ENCODE peak calls at places on chromosomes 2 and 18, in five cellular contexts. T is endothelial cell of umbilical vein, N is esophagus squamous epithelium, A is stomach, H is GM23338. D is an unnamed sample. For H3K27me3, the result is how much of the 10 kb centered on the place peaks cover.

GRCh38 chr2:68018727-68019126 is 44.1 kb downstream of the C1D start:
- DNase-seq in N (no peak), T (peak), A (no peak), H (no peak), D (no peak)

GRCh38 chr2:172561270-172561669 is 5.4 kb downstream of the PDK1 start:
- DNase-seq in H (no peak), N (no peak), T (no peak), A (no peak), D (no peak)

GRCh38 chr2:44918095-44918775 is 23.3 kb upstream of the SIX3 start:
- DNase-seq in T (no peak), H (no peak), A (no peak), N (no peak), D (no peak)

GRCh38 chr18:31241900-31242409 is 76.0 kb upstream of the DSG1 start:
- DNase-seq in A (no peak), H (peak), T (no peak), N (no peak), D (no peak)

GRCh38 chr2:231613655-231614558 is 21.2 kb downstream of the TEX44 start:
- DNase-seq in A (peak), N (peak), H (peak), T (peak), D (peak)

GRCh38 chr2:129929321-129930290 is 49.9 kb upstream of the RAB6C start:
- DNase-seq in T (no peak), A (no peak), N (no peak), H (no peak), D (no peak)

GRCh38 chr18:48348739-48349138 is 60.4 kb downstream of the ZBTB7C start:
- DNase-seq in H (no peak), N (no peak), T (no peak), A (no peak), D (no peak)

GRCh38 chr2:9994462-9994861 is 43.0 kb downstream of the GRHL1 start:
- DNase-seq in T (no peak), H (no peak), A (no peak), N (no peak), D (no peak)

GRCh38 chr2:15498554-15498953 is 62.6 kb downstream of the NBAS start:
- DNase-seq in H (no peak), A (no peak), N (no peak), T (no peak), D (no peak)

GRCh38 chr2:127570282-127571250 is 35.1 kb downstream of the MYO7B start:
- DNase-seq in A (peak), N (no peak), T (no peak), H (no peak), D (no peak)

GRCh38 chr2:16425462-16426336 is 239.9 kb downstream of the CYRIA start:
- DNase-seq in T (no peak), H (no peak), A (peak), N (no peak), D (peak)

DNA sequence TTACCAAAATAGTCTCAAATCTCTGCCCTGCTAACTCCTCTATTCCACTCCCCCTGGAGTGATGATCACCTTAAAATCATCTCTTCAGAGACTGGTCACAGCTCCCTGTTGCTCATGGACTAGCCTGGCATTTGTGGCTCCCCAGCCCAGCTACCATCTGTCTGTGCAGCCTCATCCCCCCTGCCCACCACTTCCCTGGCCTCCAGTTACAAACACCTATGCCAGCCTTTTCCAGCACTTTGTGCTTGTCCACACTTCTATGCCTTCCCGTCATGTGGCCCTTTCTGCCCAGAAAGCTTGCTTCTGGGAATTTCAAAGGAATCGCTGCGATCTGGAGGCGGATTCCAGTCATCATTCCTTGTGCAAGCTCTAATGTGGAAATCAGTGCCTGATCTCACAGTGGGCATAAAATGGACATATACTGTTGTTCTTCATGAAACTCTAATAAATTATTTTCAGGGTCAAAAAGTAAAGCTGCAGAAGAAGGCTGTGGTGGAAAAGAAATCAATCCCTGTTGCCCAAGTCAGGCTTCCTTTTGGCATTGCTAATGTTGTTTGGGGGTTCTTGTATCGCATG is 19.4 kb downstream of the PLB1 start:
- DNase-seq in N (no peak), H (no peak), A (no peak), T (no peak), D (no peak)
- H3K27me3 ChIP-seq in N (under half), H (under half), A (under half), T (under half), D (under half)

GRCh38 chr2:216284708-216285107 is 87.6 kb downstream of the MARCHF4 start:
- DNase-seq in N (no peak), A (no peak), H (peak), T (no peak), D (no peak)

GRCh38 chr2:216281881-216282280 is 90.4 kb downstream of the MARCHF4 start:
- DNase-seq in H (peak), N (no peak), T (no peak), A (no peak), D (no peak)

GRCh38 chr2:216281316-216281715 is 91.0 kb downstream of the MARCHF4 start:
- DNase-seq in N (no peak), T (no peak), H (no peak), A (no peak), D (no peak)

GRCh38 chr2:216285641-216286156 is 86.6 kb downstream of the MARCHF4 start:
- DNase-seq in N (no peak), H (peak), A (no peak), T (peak), D (no peak)

GRCh38 chr2:216283038-216283900 is 89.0 kb downstream of the MARCHF4 start:
- DNase-seq in H (peak), N (no peak), T (no peak), A (no peak), D (no peak)
- TF ChIP-seq CTCF in H (peak), N (no peak), T (peak), A (no peak), D (no peak)

GRCh38 chr2:74548285-74548918 is 5.3 kb downstream of the LOXL3 start:
- DNase-seq in H (peak), A (no peak), N (no peak), T (no peak), D (no peak)
- H3K27me3 ChIP-seq in H (half or more), A (under half), N (under half), T (under half), D (under half)

DNA sequence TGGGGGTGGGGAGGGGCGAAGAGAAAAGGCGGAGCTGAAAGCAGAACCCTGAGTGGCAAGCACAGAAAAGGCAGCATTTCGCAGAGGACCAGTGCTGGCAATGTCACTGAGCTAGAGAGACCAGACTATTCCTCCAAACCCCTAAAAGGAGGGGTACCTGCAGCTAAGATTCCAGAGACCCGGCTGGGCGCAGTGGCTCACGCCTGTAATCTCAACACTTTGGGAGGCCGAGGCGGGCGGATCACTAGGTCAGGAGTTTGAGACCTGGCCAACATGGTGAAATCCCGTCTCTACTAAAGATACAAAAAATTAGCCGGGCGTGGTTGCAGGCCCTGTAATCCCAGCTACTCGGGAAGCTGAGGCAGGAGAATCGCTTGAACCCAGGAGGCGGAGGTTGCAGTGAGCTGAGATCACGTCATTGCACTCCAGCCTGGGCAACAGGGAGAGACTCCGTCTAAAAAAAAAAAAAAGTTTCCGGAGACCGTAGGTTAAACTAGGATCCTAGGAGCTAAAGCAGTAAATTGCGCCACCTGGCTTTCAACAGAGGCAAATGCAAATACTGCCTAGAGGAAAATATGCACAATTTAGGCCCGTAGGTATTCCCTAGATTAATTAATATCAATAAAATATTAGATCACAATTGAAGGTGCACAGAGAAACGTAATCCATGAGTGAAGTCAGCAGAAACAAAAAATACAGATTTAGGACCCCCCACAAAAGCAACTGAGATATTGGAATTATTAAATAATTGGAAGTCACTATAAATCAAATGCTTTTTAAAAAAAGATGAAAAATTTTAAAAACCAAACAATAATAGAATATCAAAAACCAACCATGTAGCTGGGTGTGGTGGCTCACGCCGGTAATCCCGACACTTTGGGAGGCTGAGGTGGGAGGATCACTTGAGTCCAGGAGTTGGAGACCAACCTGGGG is 4.9 kb downstream of the UCN start:
- DNase-seq in A (peak), H (peak), N (no peak), T (peak), D (peak)
- TF ChIP-seq CTCF in A (peak), H (peak), N (peak), T (peak), D (peak)

DNA sequence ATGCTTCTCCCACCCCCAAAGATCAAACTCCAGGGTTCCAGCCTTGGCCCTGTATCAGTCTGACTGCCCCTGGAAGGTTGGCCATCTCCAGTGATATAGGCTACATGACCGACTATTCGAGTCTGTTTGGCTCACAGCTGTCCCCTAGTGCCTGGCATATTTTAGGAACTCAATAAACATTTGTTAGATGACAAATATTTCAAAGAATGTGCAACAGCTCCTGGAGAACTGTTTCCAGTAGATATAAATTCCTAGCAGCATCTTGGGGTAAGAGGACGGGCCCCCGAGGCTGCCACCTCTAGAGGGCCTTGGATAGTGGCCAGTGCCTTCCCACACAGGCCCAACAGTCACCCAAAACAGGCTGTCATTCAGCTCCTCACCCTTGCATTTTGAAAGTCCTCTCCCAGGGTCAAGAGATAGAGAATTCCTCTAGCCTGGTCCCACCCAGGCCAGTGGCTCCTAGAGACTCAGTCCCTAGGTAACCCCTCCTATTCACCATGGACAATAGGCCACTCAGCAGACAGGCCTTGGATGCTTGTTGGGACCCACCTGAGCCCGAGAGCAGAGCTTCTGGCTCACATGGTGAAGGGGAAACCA is 45.1 kb upstream of the ATP6V1B1 start:
- DNase-seq in A (peak), T (no peak), N (no peak), H (no peak), D (no peak)
- H3K27me3 ChIP-seq in A (half or more), T (half or more), N (under half), H (half or more), D (under half)

GRCh38 chr2:148565272-148565894 is 79.2 kb upstream of the EPC2 start:
- DNase-seq in N (no peak), T (peak), H (peak), A (no peak), D (no peak)
- TF ChIP-seq CTCF in N (no peak), T (peak), H (peak), A (no peak), D (no peak)

GRCh38 chr18:10166164-10166807 is 252.5 kb downstream of the VAPA start:
- DNase-seq in T (no peak), A (no peak), H (no peak), N (no peak), D (no peak)
- H3K27me3 ChIP-seq in T (under half), A (under half), H (under half), N (under half), D (under half)

GRCh38 chr2:24926602-24927252 is 6.7 kb upstream of the ADCY3 start:
- DNase-seq in H (peak), T (no peak), N (no peak), A (peak), D (peak)

GRCh38 chr2:24926220-24926601 is 6.2 kb upstream of the ADCY3 start:
- DNase-seq in N (no peak), A (no peak), H (no peak), T (no peak), D (no peak)

GRCh38 chr2:24928036-24928435 is 8.0 kb upstream of the ADCY3 start:
- DNase-seq in T (no peak), H (no peak), A (no peak), N (no peak), D (no peak)

GRCh38 chr2:24930768-24931167 is 10.7 kb upstream of the ADCY3 start:
- DNase-seq in H (peak), A (peak), T (no peak), N (no peak), D (no peak)

DNA sequence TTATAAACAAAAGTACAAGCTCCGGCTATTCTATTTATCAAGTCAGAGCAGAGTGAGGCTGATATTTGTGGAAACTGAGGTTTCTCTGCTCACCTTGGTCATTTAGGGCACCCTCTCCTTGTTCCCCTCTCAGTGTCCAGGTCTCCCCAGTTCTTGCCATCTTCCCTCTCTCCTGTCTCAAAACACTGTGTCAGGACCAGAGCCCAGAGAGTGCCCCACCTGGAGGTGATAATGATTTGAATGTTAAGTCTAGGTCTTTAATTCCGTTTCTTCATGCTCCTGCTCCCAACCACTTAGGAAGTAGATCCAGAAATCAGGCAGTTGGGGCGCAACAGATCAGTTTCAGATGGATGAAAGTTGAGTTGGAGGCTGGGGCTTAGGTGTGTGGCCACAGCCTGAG is 9.2 kb upstream of the ADCY3 start:
- DNase-seq in H (peak), T (no peak), N (no peak), A (peak), D (no peak)
- TF ChIP-seq CTCF in H (peak), T (no peak), N (no peak), A (no peak), D (no peak)

GRCh38 chr2:144515694-144516416 is 4.1 kb downstream of the ZEB2 start:
- DNase-seq in H (peak), N (no peak), A (no peak), T (peak), D (no peak)

GRCh38 chr2:144516417-144516980 is 3.4 kb downstream of the ZEB2 start:
- DNase-seq in N (no peak), H (peak), A (no peak), T (peak), D (no peak)

GRCh38 chr2:144514731-144515424 is 5.0 kb downstream of the ZEB2 start:
- DNase-seq in N (no peak), H (peak), A (no peak), T (peak), D (no peak)

GRCh38 chr2:144513388-144514100 is 6.4 kb downstream of the ZEB2 start:
- DNase-seq in T (peak), A (no peak), H (peak), N (no peak), D (no peak)

DNA sequence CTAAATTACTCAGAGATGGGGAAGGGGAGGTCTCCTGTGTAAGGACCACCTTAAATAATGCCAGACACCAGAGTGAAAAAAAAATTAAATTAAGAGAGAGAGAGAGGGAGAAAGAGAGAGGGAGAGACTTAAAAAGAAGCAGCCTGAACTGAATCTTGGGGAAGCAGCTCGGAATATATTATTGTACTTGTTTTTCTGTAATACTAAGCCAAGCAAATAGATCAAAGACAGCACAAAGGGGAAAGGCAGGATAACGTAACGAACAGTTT is 4.6 kb downstream of the ZEB2 start:
- DNase-seq in A (no peak), H (no peak), T (no peak), N (no peak), D (no peak)
- H3K27me3 ChIP-seq in A (half or more), H (half or more), T (under half), N (under half), D (under half)